ENCODE peak calls at places on chromosomes 3 and 15, in nine cellular contexts. W is AG09309; R is choroid plexus epithelial cell; X is foreskin fibroblast; L is iPS DF 19.7; O is activated naive CD8-positive, alpha-beta T cell treated with anti-CD3 and anti-CD28 coated beads, Interleukin-2, amount 50 U/mL, for 24 hours; U is spleen; Y is neuronal stem cell; A is dorsolateral prefrontal cortex. H is an unnamed sample.

GRCh38 chr3:45343947-45344346 is 44.4 kb upstream of the LARS2 start:
- DNase-seq in W (no peak), O (no peak), X (no peak), A (no peak), R (peak), L (peak), Y (no peak), U (no peak), H (no peak)

GRCh38 chr3:126024049-126024854 is 55.3 kb downstream of the ROPN1B start:
- DNase-seq in L (no peak), O (no peak), R (no peak), A (no peak), X (no peak), W (no peak), Y (no peak), U (no peak), H (no peak)

GRCh38 chr3:17290894-17291293 is 406.1 kb downstream of the PLCL2 start:
- DNase-seq in X (no peak), W (no peak), L (no peak), A (no peak), O (no peak), U (no peak), Y (no peak), R (no peak), H (no peak)

GRCh38 chr3:175601521-175601920 is 742.4 kb downstream of the NAALADL2 start:
- DNase-seq in Y (no peak), U (no peak), R (peak), A (no peak), X (no peak), L (no peak), W (no peak), O (no peak), H (no peak)

GRCh38 chr3:156142649-156143048 is 22.3 kb downstream of the KCNAB1 start:
- DNase-seq in A (no peak), L (no peak), X (peak), W (no peak), Y (no peak), O (no peak), U (no peak), R (peak), H (no peak)

GRCh38 chr3:145134738-145135137 is 1026.2 kb downstream of the PLOD2 start:
- DNase-seq in L (no peak), R (no peak), O (no peak), A (no peak), X (no peak), U (no peak), W (no peak), Y (no peak), H (no peak)

GRCh38 chr3:107796786-107797185 is 274.0 kb downstream of the BBX start:
- DNase-seq in X (peak), R (peak), O (no peak), Y (no peak), L (no peak), W (peak), A (no peak), U (no peak), H (no peak)

GRCh38 chr3:30691249-30691880 is 85.0 kb downstream of the TGFBR2 start:
- DNase-seq in R (no peak), L (no peak), X (no peak), U (no peak), A (no peak), Y (no peak), W (no peak), O (no peak), H (no peak)

GRCh38 chr3:140546649-140547048 is 131.2 kb upstream of the TRIM42 start:
- DNase-seq in L (no peak), Y (no peak), A (no peak), X (no peak), U (no peak), W (no peak), R (no peak), O (no peak), H (no peak)

GRCh38 chr15:68487087-68487843 is 55.3 kb upstream of the ITGA11 start:
- DNase-seq in A (no peak), O (no peak), W (no peak), Y (no peak), R (peak), U (no peak), X (peak), L (no peak), H (no peak)

GRCh38 chr3:194705761-194706160 is 20.1 kb downstream of the FAM43A start:
- DNase-seq in R (no peak), L (no peak), A (no peak), U (no peak), Y (no peak), O (no peak), W (no peak), X (no peak), H (no peak)

GRCh38 chr3:55698826-55699225 is 211.7 kb upstream of the WNT5A start:
- DNase-seq in L (peak), R (peak), W (no peak), U (no peak), X (no peak), Y (no peak), O (no peak), A (no peak), H (no peak)

GRCh38 chr15:92915766-92916435 is 15.8 kb downstream of the CHD2 start:
- DNase-seq in U (no peak), A (no peak), W (no peak), X (no peak), R (no peak), L (no peak), O (no peak), Y (no peak), H (no peak)

GRCh38 chr3:129614927-129615363 is 8.5 kb upstream of the PLXND1 start:
- DNase-seq in L (no peak), O (no peak), W (no peak), U (peak), A (no peak), R (no peak), Y (no peak), X (no peak), H (no peak)

GRCh38 chr15:70257573-70258220 is 160.0 kb upstream of the TLE3 start:
- DNase-seq in L (no peak), R (no peak), Y (no peak), X (no peak), O (no peak), A (no peak), U (peak), W (no peak), H (no peak)

GRCh38 chr3:6551165-6551564 is 309.8 kb upstream of the GRM7 start:
- DNase-seq in A (no peak), W (no peak), R (no peak), L (no peak), X (no peak), O (no peak), Y (no peak), U (no peak), H (no peak)

GRCh38 chr15:63474810-63475316 is 29.5 kb upstream of the USP3 start:
- DNase-seq in A (no peak), L (no peak), W (no peak), X (no peak), Y (no peak), O (no peak), R (no peak), U (peak), H (no peak)

GRCh38 chr15:70783610-70784021 is 20.3 kb upstream of the UACA start:
- DNase-seq in L (no peak), A (no peak), Y (no peak), W (no peak), R (peak), X (no peak), U (no peak), O (no peak), H (no peak)

GRCh38 chr15:31483924-31484368 is 157.3 kb downstream of the KLF13 start:
- DNase-seq in R (no peak), A (no peak), U (peak), X (no peak), O (no peak), L (no peak), Y (no peak), W (no peak), H (no peak)

GRCh38 chr3:107416138-107416537 is 38.9 kb downstream of the CCDC54 start:
- DNase-seq in W (no peak), A (no peak), L (no peak), R (peak), O (no peak), X (no peak), U (no peak), Y (no peak), H (no peak)

GRCh38 chr15:85403745-85404144 is 23.3 kb downstream of the AKAP13 start:
- DNase-seq in O (no peak), Y (no peak), W (no peak), X (peak), R (peak), L (no peak), A (no peak), U (no peak), H (no peak)

GRCh38 chr3:106206165-106206564 is 337.4 kb upstream of the CBLB start:
- DNase-seq in R (peak), W (no peak), A (no peak), L (no peak), Y (no peak), X (peak), O (no peak), U (no peak), H (peak)

GRCh38 chr15:64597469-64597806 is 137.1 kb downstream of the ZNF609 start:
- DNase-seq in W (no peak), O (no peak), X (no peak), U (no peak), L (no peak), Y (no peak), A (no peak), R (no peak), H (no peak)

GRCh38 chr3:122794483-122794778 is 438 bp upstream of the SLC49A4 start:
- DNase-seq in O (no peak), A (no peak), U (no peak), W (peak), R (no peak), X (no peak), L (no peak), Y (no peak), H (no peak)

GRCh38 chr3:32963871-32964270 is 12.4 kb downstream of the CCR4 start:
- DNase-seq in A (no peak), O (no peak), X (no peak), Y (no peak), U (no peak), R (no peak), W (no peak), L (no peak), H (no peak)

GRCh38 chr3:177379045-177379444 is 181.8 kb upstream of the TBL1XR1 start:
- DNase-seq in L (no peak), A (no peak), X (no peak), U (no peak), O (no peak), R (no peak), W (no peak), Y (no peak), H (no peak)

GRCh38 chr3:161163297-161163696 is 57.8 kb upstream of the NMD3 start:
- DNase-seq in U (no peak), W (peak), A (no peak), O (no peak), Y (no peak), X (peak), L (peak), R (peak), H (peak)

GRCh38 chr3:69770219-69770618 is 31.0 kb downstream of the MITF start:
- DNase-seq in O (no peak), Y (no peak), A (no peak), U (no peak), R (peak), X (no peak), L (no peak), W (no peak), H (no peak)

GRCh38 chr3:97871206-97871605 is 49.4 kb downstream of the CRYBG3 start:
- DNase-seq in W (no peak), R (peak), L (no peak), U (no peak), Y (no peak), X (peak), A (no peak), O (no peak), H (peak)

GRCh38 chr3:5160926-5161858 is 26.3 kb upstream of the EDEM1 start:
- DNase-seq in L (no peak), R (peak), X (no peak), O (no peak), U (no peak), Y (no peak), A (no peak), W (no peak), H (no peak)

H was measured in HFF-Myc.